ENCODE peak calls at places on chromosomes 11 and 22, in eight cellular contexts. L is NCI-H146; R is KBM-7; V is cardiac muscle cell; D is activated CD8-positive, alpha-beta memory T cell treated with anti-CD3 and anti-CD28 coated beads, Interleukin-2, amount 50 U/mL, for 48 hours; B is activated naive CD8-positive, alpha-beta T cell treated with anti-CD3 and anti-CD28 coated beads, Interleukin-2, amount 50 U/mL, for 24 hours; Q is GM23338; G is activated naive CD4-positive, alpha-beta T cell. Y is an unnamed sample.

GRCh38 chr11:772429-773390 is 4.6 kb downstream of the GATD1 start:
- DNase-seq in L (no peak), R (no peak), G (no peak), V (no peak), D (no peak), B (no peak), Q (no peak), Y (no peak)

GRCh38 chr11:103907548-103908455 is 128.6 kb upstream of the DDI1 start:
- DNase-seq in V (no peak), R (no peak), G (no peak), B (no peak), D (no peak), Q (no peak), L (no peak), Y (no peak)

GRCh38 chr11:16773981-16774710 is 35.7 kb downstream of the C11orf58 start:
- DNase-seq in V (no peak), Q (no peak), G (no peak), D (no peak), L (no peak), B (no peak), R (no peak), Y (no peak)

GRCh38 chr22:38313384-38313955 is 3.8 kb downstream of the CSNK1E start:
- DNase-seq in R (no peak), L (no peak), D (no peak), B (no peak), V (no peak), G (no peak), Q (no peak), Y (no peak)

GRCh38 chr11:70159612-70160570 is 43.2 kb upstream of the FADD start:
- DNase-seq in L (no peak), R (no peak), D (no peak), V (no peak), Q (no peak), B (no peak), G (no peak), Y (no peak)

GRCh38 chr11:121153472-121153871 is 52.4 kb downstream of the TECTA start:
- DNase-seq in D (no peak), Q (peak), G (no peak), R (no peak), L (peak), B (no peak), V (no peak), Y (no peak)

GRCh38 chr22:26673485-26673884 is 16.1 kb downstream of the MIAT start:
- DNase-seq in G (no peak), R (no peak), B (peak), L (no peak), Q (no peak), D (no peak), V (no peak), Y (no peak)

GRCh38 chr11:67563354-67564114 is 20.1 kb upstream of the GSTP1 start:
- DNase-seq in B (no peak), L (no peak), G (no peak), R (no peak), V (no peak), D (no peak), Q (no peak), Y (no peak)

Y was measured in T-helper 17 cell.